ENCODE peak calls at places on chromosomes 16 and 17, in five cellular contexts. S is GM23338, U is IMR-90, A is coronary artery, E is colonic mucosa. I is an unnamed sample.

GRCh38 chr16:88977845-88978607 is 1.0 kb upstream of the CBFA2T3 start:
- DNase-seq in U (no peak), S (no peak), E (no peak), A (no peak), I (no peak)

GRCh38 chr16:11621920-11622651 is 35.4 kb upstream of the LITAF start:
- DNase-seq in E (no peak), A (no peak), S (no peak), U (no peak), I (peak)

GRCh38 chr16:58535100-58535499 is 19.8 kb downstream of the SETD6 start:
- DNase-seq in S (no peak), A (no peak), U (no peak), E (no peak), I (no peak)

GRCh38 chr16:4179020-4179419 is 62.8 kb upstream of the ADCY9 start:
- DNase-seq in E (no peak), U (peak), S (no peak), A (no peak), I (no peak)

GRCh38 chr17:65092262-65092661 is 35.7 kb upstream of the GNA13 start:
- DNase-seq in A (no peak), S (no peak), U (peak), E (no peak), I (no peak)

GRCh38 chr17:56756536-56756935 is 77.2 kb downstream of the C17orf67 start:
- DNase-seq in A (no peak), U (peak), E (no peak), S (no peak), I (peak)

GRCh38 chr16:81705261-81705660 is 73.8 kb upstream of the PLCG2 start:
- DNase-seq in U (no peak), E (no peak), S (no peak), A (no peak), I (no peak)

GRCh38 chr17:80720624-80721577 is 176.3 kb downstream of the RPTOR start:
- DNase-seq in S (no peak), U (peak), E (no peak), A (no peak), I (peak)

GRCh38 chr17:16512011-16512410 is 20.0 kb upstream of the LRRC75A start:
- DNase-seq in U (no peak), S (peak), E (no peak), A (no peak), I (no peak)

GRCh38 chr17:16507918-16508533 is 16.0 kb upstream of the LRRC75A start:
- DNase-seq in A (no peak), E (peak), S (no peak), U (peak), I (no peak)

GRCh38 chr17:16511515-16511914 is 19.5 kb upstream of the LRRC75A start:
- DNase-seq in U (no peak), E (no peak), A (no peak), S (no peak), I (no peak)

GRCh38 chr17:16504974-16505373 is 13.0 kb upstream of the LRRC75A start:
- DNase-seq in A (no peak), U (no peak), S (no peak), E (no peak), I (no peak)

GRCh38 chr17:16506188-16506587 is 14.2 kb upstream of the LRRC75A start:
- DNase-seq in U (no peak), A (no peak), E (no peak), S (peak), I (no peak)
- TF ChIP-seq CTCF in U (peak), A (no peak), E (no peak), S (peak), I (no peak)

GRCh38 chr16:53022374-53022773 is 30.3 kb downstream of the CHD9NB start:
- DNase-seq in A (no peak), E (peak), S (peak), U (peak), I (peak)
- TF ChIP-seq CTCF in A (peak), E (peak), S (peak), U (peak), I (peak)

GRCh38 chr17:28727727-28728363 is 743 bp upstream of the NEK8 start:
- DNase-seq in E (peak), U (peak), S (peak), A (no peak), I (peak)
- TF ChIP-seq CTCF in E (no peak), U (peak), S (peak), A (no peak), I (no peak)

DNA sequence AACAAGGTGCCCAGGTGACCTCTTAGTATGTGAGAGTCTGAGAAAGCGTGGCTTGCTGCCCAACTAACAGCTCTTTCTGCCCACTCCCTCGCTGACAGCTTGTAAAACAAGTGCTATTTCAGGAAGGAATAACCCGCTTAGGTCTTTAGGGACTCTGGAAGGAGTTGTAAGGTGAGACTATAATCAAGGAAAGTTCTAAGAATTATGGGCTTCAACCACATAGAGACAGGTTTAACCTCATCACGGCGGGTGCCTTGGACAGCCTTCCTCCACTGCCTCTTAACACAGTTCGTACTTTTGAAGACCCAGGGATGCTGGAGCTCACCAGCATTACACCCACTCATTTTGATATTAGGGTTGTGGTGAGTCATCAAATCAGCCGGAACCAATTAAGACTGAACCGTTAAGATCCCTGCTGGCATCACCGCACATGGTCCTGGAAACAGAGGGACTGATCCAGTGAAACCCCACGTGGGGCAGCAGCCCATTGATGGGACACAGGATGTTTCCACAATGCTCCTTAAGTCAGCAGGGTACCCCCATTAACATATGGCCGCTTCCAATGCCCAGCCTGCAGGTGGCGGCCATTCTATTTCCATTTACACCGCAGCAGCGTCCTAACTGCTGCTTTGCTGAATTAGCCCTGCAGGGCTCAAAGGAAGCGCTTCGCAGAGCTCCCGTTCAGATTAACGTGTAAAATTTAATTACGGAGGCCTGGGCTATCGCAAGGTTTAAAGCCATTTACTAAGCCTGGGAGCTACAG is 176.6 kb upstream of the SDK2 start:
- DNase-seq in E (peak), U (no peak), S (peak), A (no peak), I (no peak)
- TF ChIP-seq CTCF in E (peak), U (no peak), S (peak), A (no peak), I (no peak)

GRCh38 chr16:78900039-78900811 is 700.3 kb downstream of the MAF start:
- DNase-seq in A (no peak), U (no peak), S (no peak), E (no peak), I (peak)
- TF ChIP-seq CTCF in A (no peak), U (no peak), S (no peak), E (no peak), I (no peak)

GRCh38 chr17:29567362-29568330 is 809 bp upstream of the ABHD15 start:
- DNase-seq in A (peak), E (peak), U (peak), S (peak), I (peak)
- TF ChIP-seq CTCF in A (peak), E (no peak), U (peak), S (peak), I (peak)